ENCODE peak calls at places on chromosome 4, in five cellular contexts. N, Z, F, I and E are unnamed samples.

GRCh38 chr4:128255906-128256305 is 31.7 kb downstream of the PGRMC2 start:
- DNase-seq in F (no peak), Z (no peak), N (no peak), I (no peak), E (no peak)

GRCh38 chr4:176792348-176793059 is at the start of gene VEGFC:
- DNase-seq in Z (peak; percentile 37), F (peak; percentile 71), I (peak; percentile 64), N (no peak), E (peak; percentile 18)

GRCh38 chr4:165207016-165207430 is 338 bp upstream of the KLHL2 start:
- DNase-seq in I (no peak), Z (no peak), F (peak; percentile 62), N (peak; percentile 61), E (no peak)

GRCh38 chr4:115234405-115235093 is 121.1 kb upstream of the NDST4 start:
- DNase-seq in N (peak; percentile 76), I (peak; percentile 20), Z (peak; percentile 29), F (peak; percentile 60), E (no peak)

GRCh38 chr4:82525287-82525898 is 36.4 kb downstream of the TMEM150C start:
- DNase-seq in F (no peak), Z (no peak), I (no peak), N (peak; percentile 51), E (no peak)

GRCh38 chr4:147580396-147580795 is 36.8 kb upstream of the TMEM184C start:
- DNase-seq in I (no peak), F (no peak), N (no peak), Z (no peak), E (no peak)

GRCh38 chr4:21596521-21596920 is 352.1 kb downstream of the KCNIP4 start:
- DNase-seq in F (no peak), I (no peak), N (no peak), Z (no peak), E (no peak)

GRCh38 chr4:153146031-153146430 is 58.2 kb upstream of the TRIM2 start:
- DNase-seq in Z (no peak), N (no peak), F (no peak), I (no peak), E (no peak)

GRCh38 chr4:186240848-186241491 is 13.7 kb downstream of the KLKB1 start:
- DNase-seq in I (no peak), N (no peak), F (no peak), Z (no peak), E (no peak)

GRCh38 chr4:74654230-74654681 is 140.1 kb downstream of the BTC start:
- DNase-seq in F (peak; percentile 93), Z (no peak), I (peak; percentile 80), N (peak; percentile 29), E (no peak)

GRCh38 chr4:6257243-6258025 is 12.2 kb upstream of the WFS1 start:
- DNase-seq in I (peak; percentile 29), N (peak; percentile 5), F (peak; percentile 59), Z (no peak), E (no peak)

GRCh38 chr4:76883147-76883546 is 14.8 kb downstream of the SOWAHB start:
- DNase-seq in Z (no peak), N (no peak), I (no peak), F (peak; percentile 21), E (no peak)

GRCh38 chr4:160826339-160826679 is 1337.5 kb downstream of the FSTL5 start:
- DNase-seq in Z (no peak), N (no peak), I (peak; percentile 75), F (peak; percentile 82), E (no peak)

GRCh38 chr4:26619784-26620183 is 35.9 kb downstream of the TBC1D19 start:
- DNase-seq in Z (no peak), I (no peak), N (no peak), F (no peak), E (no peak)

GRCh38 chr4:8439914-8440490 is 521 bp downstream of the ACOX3 start:
- DNase-seq in N (peak; percentile 86), Z (peak; percentile 0), I (no peak), F (peak; percentile 80), E (no peak)

GRCh38 chr4:40301592-40301991 is 33.5 kb upstream of the CHRNA9 start:
- DNase-seq in N (no peak), Z (no peak), F (no peak), I (no peak), E (peak; percentile 70)

GRCh38 chr4:26207631-26208030 is 113.2 kb upstream of the RBPJ start:
- DNase-seq in I (no peak), N (no peak), Z (no peak), F (no peak), E (no peak)

GRCh38 chr4:186554485-186554884 is 882 bp downstream of the MTNR1A start:
- DNase-seq in I (peak; percentile 42), N (no peak), F (peak; percentile 79), Z (no peak), E (no peak)

GRCh38 chr4:99655315-99656081 is 2.1 kb downstream of the C4orf54 start:
- DNase-seq in N (no peak), F (no peak), Z (peak; percentile 24), I (peak; percentile 33), E (no peak)

GRCh38 chr4:111204807-111205206 is 581.9 kb upstream of the PITX2 start:
- DNase-seq in F (no peak), N (peak; percentile 11), I (no peak), Z (no peak), E (no peak)

GRCh38 chr4:25477251-25477650 is 100.2 kb downstream of the ANAPC4 start:
- DNase-seq in N (no peak), I (no peak), F (no peak), Z (no peak), E (no peak)

GRCh38 chr4:99615210-99615834 is 40.7 kb downstream of the MTTP start:
- DNase-seq in F (no peak), I (no peak), Z (no peak), N (peak; percentile 33), E (no peak)

GRCh38 chr4:140675599-140676231 is 80.5 kb downstream of the TBC1D9 start:
- DNase-seq in I (no peak), Z (no peak), F (no peak), N (no peak), E (no peak)

GRCh38 chr4:25949166-25949748 is 35.2 kb downstream of the SMIM20 start:
- DNase-seq in Z (peak; percentile 14), F (peak; percentile 94), N (no peak), I (no peak), E (no peak)